ENCODE peak calls at places on chromosomes 13 and 19, in seven cellular contexts. One of them, this sample, is unnamed.

GRCh38 chr13:66358564-66358963 is 871.6 kb downstream of the PCDH9 start:
- DNase-seq in esophagus squamous epithelium: no peak
- DNase-seq in CD8-positive, alpha-beta memory T cell: no peak
- DNase-seq in NT2/D1: no peak
- DNase-seq in transverse colon: no peak
- DNase-seq in upper lobe of left lung: no peak
- DNase-seq in testis: no peak
- DNase-seq in this sample: no peak

GRCh38 chr13:110067355-110068175 is 239.4 kb downstream of the COL4A1 start:
- DNase-seq in esophagus squamous epithelium: no peak
- DNase-seq in CD8-positive, alpha-beta memory T cell: no peak
- DNase-seq in NT2/D1: no peak
- DNase-seq in transverse colon: no peak
- DNase-seq in upper lobe of left lung: no peak
- DNase-seq in testis: no peak
- DNase-seq in this sample: no peak

GRCh38 chr19:39998511-39998910 is 1.7 kb downstream of the ZNF546 start:
- DNase-seq in esophagus squamous epithelium: no peak
- DNase-seq in CD8-positive, alpha-beta memory T cell: no peak
- DNase-seq in NT2/D1: no peak
- DNase-seq in transverse colon: no peak
- DNase-seq in upper lobe of left lung: no peak
- DNase-seq in testis: no peak
- DNase-seq in this sample: no peak

GRCh38 chr13:32334676-32335075 is 19.4 kb downstream of the BRCA2 start:
- DNase-seq in esophagus squamous epithelium: no peak
- DNase-seq in CD8-positive, alpha-beta memory T cell: no peak
- DNase-seq in NT2/D1: no peak
- DNase-seq in transverse colon: no peak
- DNase-seq in upper lobe of left lung: no peak
- DNase-seq in testis: no peak
- DNase-seq in this sample: no peak

GRCh38 chr19:945401-946252 is 19.8 kb downstream of the ARID3A start:
- DNase-seq in esophagus squamous epithelium: no peak
- DNase-seq in CD8-positive, alpha-beta memory T cell: no peak
- DNase-seq in NT2/D1: no peak
- DNase-seq in transverse colon: no peak
- DNase-seq in upper lobe of left lung: no peak
- DNase-seq in testis: no peak
- DNase-seq in this sample: no peak

GRCh38 chr19:57241181-57241580 is 749 bp downstream of the ZNF805 start:
- DNase-seq in esophagus squamous epithelium: no peak
- DNase-seq in CD8-positive, alpha-beta memory T cell: no peak
- DNase-seq in NT2/D1: no peak
- DNase-seq in transverse colon: no peak
- DNase-seq in upper lobe of left lung: no peak
- DNase-seq in testis: no peak
- DNase-seq in this sample: no peak

GRCh38 chr19:55809381-55810058 is 22.3 kb downstream of the NLRP11 start:
- DNase-seq in esophagus squamous epithelium: peak; percentile 21
- DNase-seq in CD8-positive, alpha-beta memory T cell: no peak
- DNase-seq in NT2/D1: peak; percentile 75
- DNase-seq in transverse colon: peak; percentile 71
- DNase-seq in upper lobe of left lung: peak; percentile 36
- DNase-seq in testis: peak; percentile 93
- DNase-seq in this sample: no peak

GRCh38 chr19:1357695-1358094 is 26.0 kb upstream of the NDUFS7 start:
- DNase-seq in esophagus squamous epithelium: no peak
- DNase-seq in CD8-positive, alpha-beta memory T cell: no peak
- DNase-seq in NT2/D1: peak; percentile 67
- DNase-seq in transverse colon: no peak
- DNase-seq in upper lobe of left lung: no peak
- DNase-seq in testis: no peak
- DNase-seq in this sample: no peak

GRCh38 chr19:1978346-1978894 is 37.1 kb downstream of the BTBD2 start:
- DNase-seq in esophagus squamous epithelium: no peak
- DNase-seq in CD8-positive, alpha-beta memory T cell: no peak
- DNase-seq in NT2/D1: no peak
- DNase-seq in transverse colon: no peak
- DNase-seq in upper lobe of left lung: no peak
- DNase-seq in testis: no peak
- DNase-seq in this sample: no peak

GRCh38 chr19:6041071-6041470 is 63.1 kb upstream of the RANBP3 start:
- DNase-seq in esophagus squamous epithelium: no peak
- DNase-seq in CD8-positive, alpha-beta memory T cell: no peak
- DNase-seq in NT2/D1: no peak
- DNase-seq in transverse colon: no peak
- DNase-seq in upper lobe of left lung: no peak
- DNase-seq in testis: peak; percentile 9
- DNase-seq in this sample: no peak

GRCh38 chr13:97248243-97248642 is 26.1 kb downstream of the MBNL2 start:
- DNase-seq in esophagus squamous epithelium: no peak
- DNase-seq in CD8-positive, alpha-beta memory T cell: no peak
- DNase-seq in NT2/D1: no peak
- DNase-seq in transverse colon: no peak
- DNase-seq in upper lobe of left lung: no peak
- DNase-seq in testis: no peak
- DNase-seq in this sample: no peak

GRCh38 chr13:88761145-88761544 is 1090.0 kb downstream of the SLITRK5 start:
- DNase-seq in esophagus squamous epithelium: no peak
- DNase-seq in CD8-positive, alpha-beta memory T cell: no peak
- DNase-seq in NT2/D1: no peak
- DNase-seq in transverse colon: no peak
- DNase-seq in upper lobe of left lung: no peak
- DNase-seq in testis: no peak
- DNase-seq in this sample: no peak

GRCh38 chr19:19662866-19663291 is 597 bp downstream of the ATP13A1 start:
- DNase-seq in esophagus squamous epithelium: no peak
- DNase-seq in CD8-positive, alpha-beta memory T cell: no peak
- DNase-seq in NT2/D1: no peak
- DNase-seq in transverse colon: no peak
- DNase-seq in upper lobe of left lung: no peak
- DNase-seq in testis: no peak
- DNase-seq in this sample: no peak

GRCh38 chr19:18399008-18399407 is 1.6 kb upstream of the LRRC25 start:
- DNase-seq in esophagus squamous epithelium: no peak
- DNase-seq in CD8-positive, alpha-beta memory T cell: no peak
- DNase-seq in NT2/D1: no peak
- DNase-seq in transverse colon: peak; percentile 60
- DNase-seq in upper lobe of left lung: peak; percentile 78
- DNase-seq in testis: peak; percentile 88
- DNase-seq in this sample: no peak

GRCh38 chr19:51019544-51019925 is at the start of gene KLK10:
- DNase-seq in esophagus squamous epithelium: no peak
- DNase-seq in CD8-positive, alpha-beta memory T cell: no peak
- DNase-seq in NT2/D1: no peak
- DNase-seq in transverse colon: no peak
- DNase-seq in upper lobe of left lung: peak; percentile 32
- DNase-seq in testis: no peak
- DNase-seq in this sample: no peak

GRCh38 chr19:3463039-3463958 is 17.0 kb downstream of the SMIM24 start:
- DNase-seq in esophagus squamous epithelium: no peak
- DNase-seq in CD8-positive, alpha-beta memory T cell: no peak
- DNase-seq in NT2/D1: no peak
- DNase-seq in transverse colon: no peak
- DNase-seq in upper lobe of left lung: no peak
- DNase-seq in testis: no peak
- DNase-seq in this sample: no peak

GRCh38 chr19:12777217-12778019 is 2.1 kb upstream of the HOOK2 start:
- DNase-seq in esophagus squamous epithelium: no peak
- DNase-seq in CD8-positive, alpha-beta memory T cell: peak; percentile 86
- DNase-seq in NT2/D1: no peak
- DNase-seq in transverse colon: peak; percentile 87
- DNase-seq in upper lobe of left lung: peak; percentile 87
- DNase-seq in testis: peak; percentile 82
- DNase-seq in this sample: peak; percentile 81

GRCh38 chr13:81760316-81760715 is 1419.4 kb upstream of the SPRY2 start:
- DNase-seq in esophagus squamous epithelium: no peak
- DNase-seq in CD8-positive, alpha-beta memory T cell: no peak
- DNase-seq in NT2/D1: no peak
- DNase-seq in transverse colon: no peak
- DNase-seq in upper lobe of left lung: no peak
- DNase-seq in testis: no peak
- DNase-seq in this sample: no peak

GRCh38 chr19:46533085-46534081 is 37.7 kb upstream of the PNMA8B start:
- DNase-seq in esophagus squamous epithelium: no peak
- DNase-seq in CD8-positive, alpha-beta memory T cell: no peak
- DNase-seq in NT2/D1: no peak
- DNase-seq in transverse colon: no peak
- DNase-seq in upper lobe of left lung: no peak
- DNase-seq in testis: no peak
- DNase-seq in this sample: no peak

GRCh38 chr13:30676672-30677071 is 58.7 kb upstream of the ALOX5AP start:
- DNase-seq in esophagus squamous epithelium: no peak
- DNase-seq in CD8-positive, alpha-beta memory T cell: no peak
- DNase-seq in NT2/D1: no peak
- DNase-seq in transverse colon: no peak
- DNase-seq in upper lobe of left lung: no peak
- DNase-seq in testis: no peak
- DNase-seq in this sample: no peak

GRCh38 chr13:85204668-85205344 is 594.4 kb downstream of the SLITRK6 start:
- DNase-seq in esophagus squamous epithelium: no peak
- DNase-seq in CD8-positive, alpha-beta memory T cell: no peak
- DNase-seq in NT2/D1: no peak
- DNase-seq in transverse colon: no peak
- DNase-seq in upper lobe of left lung: no peak
- DNase-seq in testis: peak; percentile 27
- DNase-seq in this sample: no peak
- H3K9me3 ChIP-seq in esophagus squamous epithelium: peaks cover 13% of the 10 kb centered on the region
- H3K9me3 ChIP-seq in CD8-positive, alpha-beta memory T cell: no peaks in the 10 kb centered on the region
- H3K9me3 ChIP-seq in NT2/D1: peaks cover 7% of the 10 kb centered on the region
- H3K9me3 ChIP-seq in transverse colon: no peaks in the 10 kb centered on the region
- H3K9me3 ChIP-seq in upper lobe of left lung: peaks cover 8% of the 10 kb centered on the region
- H3K9me3 ChIP-seq in testis: no peaks in the 10 kb centered on the region
- H3K9me3 ChIP-seq in this sample: no peaks in the 10 kb centered on the region

GRCh38 chr19:14722127-14722526 is 32.3 kb downstream of the ZNF333 start:
- DNase-seq in esophagus squamous epithelium: no peak
- DNase-seq in CD8-positive, alpha-beta memory T cell: no peak
- DNase-seq in NT2/D1: no peak
- DNase-seq in transverse colon: no peak
- DNase-seq in upper lobe of left lung: no peak
- DNase-seq in testis: no peak
- DNase-seq in this sample: no peak
- H3K9me3 ChIP-seq in esophagus squamous epithelium: peaks cover 99% of the 10 kb centered on the region
- H3K9me3 ChIP-seq in CD8-positive, alpha-beta memory T cell: peaks cover 48% of the 10 kb centered on the region
- H3K9me3 ChIP-seq in NT2/D1: peaks cover 75% of the 10 kb centered on the region
- H3K9me3 ChIP-seq in transverse colon: peaks cover 68% of the 10 kb centered on the region
- H3K9me3 ChIP-seq in upper lobe of left lung: peaks cover 99% of the 10 kb centered on the region
- H3K9me3 ChIP-seq in testis: no peaks in the 10 kb centered on the region
- H3K9me3 ChIP-seq in this sample: peaks cover 33% of the 10 kb centered on the region

DNA sequence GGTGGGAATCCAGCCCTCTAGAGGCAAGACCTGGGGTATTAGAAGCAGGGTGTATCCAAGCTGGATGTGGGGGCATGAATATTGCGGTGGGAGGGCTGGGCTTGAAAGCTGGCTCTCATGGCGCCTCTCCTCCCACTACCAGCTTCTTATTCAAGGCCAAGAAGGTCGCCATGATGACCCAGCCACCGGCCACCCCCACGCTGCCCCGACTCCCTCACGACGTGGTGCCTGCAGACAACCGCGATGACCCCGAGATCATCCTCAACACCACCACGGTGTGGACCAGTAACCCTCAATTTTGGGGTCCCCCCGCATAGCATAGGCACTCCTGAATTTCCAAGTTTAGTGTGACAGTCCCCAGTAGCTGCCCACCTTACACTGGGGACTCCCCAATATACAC is 41.7 kb downstream of the RYR1 start:
- DNase-seq in esophagus squamous epithelium: no peak
- DNase-seq in CD8-positive, alpha-beta memory T cell: no peak
- DNase-seq in NT2/D1: no peak
- DNase-seq in transverse colon: no peak
- DNase-seq in upper lobe of left lung: no peak
- DNase-seq in testis: no peak
- DNase-seq in this sample: no peak
- H3K9me3 ChIP-seq in esophagus squamous epithelium: no peaks in the 10 kb centered on the region
- H3K9me3 ChIP-seq in CD8-positive, alpha-beta memory T cell: no peaks in the 10 kb centered on the region
- H3K9me3 ChIP-seq in NT2/D1: no peaks in the 10 kb centered on the region
- H3K9me3 ChIP-seq in transverse colon: no peaks in the 10 kb centered on the region
- H3K9me3 ChIP-seq in upper lobe of left lung: no peaks in the 10 kb centered on the region
- H3K9me3 ChIP-seq in testis: no peaks in the 10 kb centered on the region
- H3K9me3 ChIP-seq in this sample: no peaks in the 10 kb centered on the region

GRCh38 chr19:28794301-28794700 is 418.6 kb downstream of the UQCRFS1 start:
- DNase-seq in esophagus squamous epithelium: no peak
- DNase-seq in CD8-positive, alpha-beta memory T cell: no peak
- DNase-seq in NT2/D1: no peak
- DNase-seq in transverse colon: no peak
- DNase-seq in upper lobe of left lung: no peak
- DNase-seq in testis: no peak
- DNase-seq in this sample: no peak
- H3K9me3 ChIP-seq in esophagus squamous epithelium: peaks cover 9% of the 10 kb centered on the region
- H3K9me3 ChIP-seq in CD8-positive, alpha-beta memory T cell: no peaks in the 10 kb centered on the region
- H3K9me3 ChIP-seq in NT2/D1: peaks cover 23% of the 10 kb centered on the region
- H3K9me3 ChIP-seq in transverse colon: no peaks in the 10 kb centered on the region
- H3K9me3 ChIP-seq in upper lobe of left lung: no peaks in the 10 kb centered on the region
- H3K9me3 ChIP-seq in testis: no peaks in the 10 kb centered on the region
- H3K9me3 ChIP-seq in this sample: no peaks in the 10 kb centered on the region

GRCh38 chr13:24699541-24699940 is 19.3 kb downstream of the ATP12A start:
- DNase-seq in esophagus squamous epithelium: no peak
- DNase-seq in CD8-positive, alpha-beta memory T cell: no peak
- DNase-seq in NT2/D1: no peak
- DNase-seq in transverse colon: no peak
- DNase-seq in upper lobe of left lung: no peak
- DNase-seq in testis: no peak
- DNase-seq in this sample: no peak
- H3K9me3 ChIP-seq in esophagus squamous epithelium: no peaks in the 10 kb centered on the region
- H3K9me3 ChIP-seq in CD8-positive, alpha-beta memory T cell: no peaks in the 10 kb centered on the region
- H3K9me3 ChIP-seq in NT2/D1: no peaks in the 10 kb centered on the region
- H3K9me3 ChIP-seq in transverse colon: no peaks in the 10 kb centered on the region
- H3K9me3 ChIP-seq in upper lobe of left lung: no peaks in the 10 kb centered on the region
- H3K9me3 ChIP-seq in testis: no peaks in the 10 kb centered on the region
- H3K9me3 ChIP-seq in this sample: no peaks in the 10 kb centered on the region

GRCh38 chr13:26401069-26401468 is 147.1 kb downstream of the CDK8 start:
- DNase-seq in esophagus squamous epithelium: no peak
- DNase-seq in CD8-positive, alpha-beta memory T cell: no peak
- DNase-seq in NT2/D1: no peak
- DNase-seq in transverse colon: no peak
- DNase-seq in upper lobe of left lung: no peak
- DNase-seq in testis: no peak
- DNase-seq in this sample: no peak
- H3K9me3 ChIP-seq in esophagus squamous epithelium: no peaks in the 10 kb centered on the region
- H3K9me3 ChIP-seq in CD8-positive, alpha-beta memory T cell: no peaks in the 10 kb centered on the region
- H3K9me3 ChIP-seq in NT2/D1: no peaks in the 10 kb centered on the region
- H3K9me3 ChIP-seq in transverse colon: no peaks in the 10 kb centered on the region
- H3K9me3 ChIP-seq in upper lobe of left lung: no peaks in the 10 kb centered on the region
- H3K9me3 ChIP-seq in testis: no peaks in the 10 kb centered on the region
- H3K9me3 ChIP-seq in this sample: no peaks in the 10 kb centered on the region

This sample was measured in T-helper 17 cell.